ENCODE peak calls at places on chromosomes 3 and 15, in four cellular contexts. F is ovary, P is H1, L is upper lobe of left lung. C is an unnamed sample.

GRCh38 chr3:187022403-187023029 is 92.2 kb downstream of the ST6GAL1 start:
- DNase-seq in L (no peak), P (peak), F (no peak), C (no peak)

GRCh38 chr3:171974986-171975837 is 64.2 kb upstream of the FNDC3B start:
- DNase-seq in P (no peak), L (no peak), F (no peak), C (no peak)

GRCh38 chr3:188584162-188584529 is 430.2 kb downstream of the LPP start:
- DNase-seq in L (no peak), F (no peak), P (no peak), C (no peak)

GRCh38 chr3:127182446-127182845 is 10.5 kb upstream of the PRR23E start:
- DNase-seq in F (no peak), P (peak), L (no peak), C (no peak)

GRCh38 chr3:111712294-111713180 is 117.4 kb upstream of the ZBED2 start:
- DNase-seq in L (peak), F (no peak), P (no peak), C (no peak)

GRCh38 chr3:94862703-94863102 is 799.8 kb downstream of the NSUN3 start:
- DNase-seq in L (no peak), P (no peak), F (no peak), C (no peak)

GRCh38 chr3:56851966-56852884 is 50.5 kb upstream of the ARHGEF3 start:
- DNase-seq in L (no peak), F (no peak), P (no peak), C (no peak)

GRCh38 chr15:73139416-73140082 is 87.3 kb downstream of the NEO1 start:
- DNase-seq in P (no peak), L (no peak), F (no peak), C (no peak)

GRCh38 chr3:16064660-16065414 is 109.6 kb upstream of the GALNT15 start:
- DNase-seq in F (peak), L (no peak), P (no peak), C (no peak)

GRCh38 chr3:119388577-119388976 is 74.8 kb downstream of the TMEM39A start:
- DNase-seq in P (no peak), L (no peak), F (no peak), C (no peak)

GRCh38 chr3:139127101-139127500 is 82.4 kb upstream of the PRR23C start:
- DNase-seq in L (no peak), F (no peak), P (no peak), C (no peak)

GRCh38 chr3:167814441-167814951 is 79.0 kb downstream of the SERPINI1 start:
- DNase-seq in L (no peak), P (no peak), F (no peak), C (peak)

GRCh38 chr3:33941804-33942203 is 143.4 kb downstream of the PDCD6IP start:
- DNase-seq in L (no peak), P (no peak), F (no peak), C (no peak)

GRCh38 chr3:33940149-33940548 is 141.7 kb downstream of the PDCD6IP start:
- DNase-seq in P (no peak), L (no peak), F (no peak), C (no peak)

GRCh38 chr3:33940736-33941135 is 142.3 kb downstream of the PDCD6IP start:
- DNase-seq in L (no peak), F (no peak), P (no peak), C (no peak)

GRCh38 chr3:33943277-33943676 is 144.8 kb downstream of the PDCD6IP start:
- DNase-seq in L (no peak), F (no peak), P (no peak), C (no peak)

GRCh38 chr3:33942483-33943150 is 144.2 kb downstream of the PDCD6IP start:
- DNase-seq in F (no peak), P (no peak), L (no peak), C (no peak)
- TF ChIP-seq EP300 in F (no peak), P (no peak), L (no peak), C (no peak)

GRCh38 chr3:39196034-39196433 is 3.6 kb upstream of the XIRP1 start:
- DNase-seq in L (no peak), F (no peak), P (no peak), C (no peak)
- TF ChIP-seq EP300 in L (no peak), F (no peak), P (no peak), C (no peak)

GRCh38 chr15:33153548-33153947 is 41.0 kb downstream of the FMN1 start:
- DNase-seq in F (no peak), P (no peak), L (peak), C (no peak)

GRCh38 chr15:33156021-33156420 is 38.5 kb downstream of the FMN1 start:
- DNase-seq in P (no peak), F (no peak), L (no peak), C (no peak)

GRCh38 chr15:33152502-33153109 is 41.9 kb downstream of the FMN1 start:
- DNase-seq in L (no peak), P (no peak), F (no peak), C (no peak)

GRCh38 chr15:33157636-33158035 is 36.9 kb downstream of the FMN1 start:
- DNase-seq in L (no peak), P (no peak), F (no peak), C (no peak)

DNA sequence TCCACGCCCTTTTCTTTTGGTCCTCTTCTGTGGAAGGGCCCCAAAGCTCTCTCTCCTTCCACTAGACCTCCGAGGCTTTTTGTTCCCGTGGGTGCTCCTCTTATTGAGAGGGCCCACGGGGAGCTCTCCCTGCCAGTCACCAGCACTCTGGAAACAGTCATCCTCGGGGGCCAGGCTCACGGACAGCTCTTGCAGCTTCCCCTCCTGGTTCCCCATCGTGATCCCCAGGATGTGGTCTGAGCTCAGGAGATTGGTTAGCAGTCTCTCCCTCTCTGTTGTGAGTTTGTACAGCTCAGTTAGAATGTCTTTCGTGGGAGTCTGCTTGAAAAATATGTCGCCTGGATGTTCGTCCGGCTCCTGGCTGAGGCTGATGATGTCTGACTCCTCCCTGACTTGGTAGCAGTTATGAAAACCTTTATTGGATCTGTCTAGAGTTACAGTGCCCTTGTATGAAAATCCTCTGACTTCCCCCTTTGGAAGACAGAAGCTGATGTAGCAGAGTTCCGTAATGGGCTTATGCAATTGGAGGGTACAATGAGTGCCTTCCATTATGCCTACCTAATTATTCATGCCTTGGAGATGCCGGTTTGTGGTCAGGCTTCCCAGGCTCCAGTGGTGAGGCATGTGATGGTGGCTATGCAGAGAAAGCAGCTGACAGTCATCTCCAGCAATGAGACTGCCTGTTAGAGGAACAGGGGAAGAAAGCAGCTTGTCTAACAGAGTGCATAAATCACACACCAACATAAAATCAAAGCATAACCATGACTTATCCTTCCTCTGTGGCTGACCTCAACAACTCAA is 39.9 kb downstream of the FMN1 start:
- DNase-seq in L (no peak), P (no peak), F (no peak), C (no peak)
- TF ChIP-seq EP300 in L (peak), P (no peak), F (no peak), C (no peak)

DNA sequence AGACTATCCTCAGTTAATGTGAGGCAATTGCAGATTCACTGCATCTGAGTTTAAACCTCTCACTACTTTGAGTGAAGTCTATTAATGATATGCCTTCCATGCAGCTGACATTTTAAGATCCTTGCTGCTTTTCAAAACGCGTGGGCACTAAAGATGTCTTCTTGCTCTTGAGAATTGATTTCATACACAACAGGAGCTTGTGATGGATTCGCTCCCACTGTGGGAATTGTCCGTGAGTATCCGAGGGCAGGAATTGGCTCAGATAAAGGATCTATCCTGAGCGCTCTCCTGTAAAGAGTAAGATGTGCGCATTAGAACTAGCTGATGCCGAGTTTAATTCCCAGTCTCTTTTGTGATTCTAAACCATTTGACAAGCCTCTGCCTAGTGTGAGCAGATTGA is 167.9 kb downstream of the ROBO2 start:
- DNase-seq in L (no peak), P (no peak), F (no peak), C (no peak)
- TF ChIP-seq EP300 in L (no peak), P (no peak), F (no peak), C (no peak)

GRCh38 chr3:47359283-47359682 is 21.5 kb upstream of the PTPN23 start:
- DNase-seq in F (no peak), P (no peak), L (no peak), C (no peak)
- TF ChIP-seq EP300 in F (no peak), P (no peak), L (no peak), C (no peak)

GRCh38 chr3:48303021-48303420 is 30.4 kb downstream of the SPINK8 start:
- DNase-seq in P (no peak), L (no peak), F (no peak), C (no peak)

GRCh38 chr3:48297111-48297810 is 36.2 kb downstream of the SPINK8 start:
- DNase-seq in L (no peak), F (no peak), P (no peak), C (no peak)

GRCh38 chr3:48299746-48300361 is 33.6 kb downstream of the SPINK8 start:
- DNase-seq in F (no peak), P (no peak), L (no peak), C (no peak)

GRCh38 chr3:48301814-48302194 is 31.7 kb downstream of the SPINK8 start:
- DNase-seq in F (peak), P (no peak), L (no peak), C (peak)

DNA sequence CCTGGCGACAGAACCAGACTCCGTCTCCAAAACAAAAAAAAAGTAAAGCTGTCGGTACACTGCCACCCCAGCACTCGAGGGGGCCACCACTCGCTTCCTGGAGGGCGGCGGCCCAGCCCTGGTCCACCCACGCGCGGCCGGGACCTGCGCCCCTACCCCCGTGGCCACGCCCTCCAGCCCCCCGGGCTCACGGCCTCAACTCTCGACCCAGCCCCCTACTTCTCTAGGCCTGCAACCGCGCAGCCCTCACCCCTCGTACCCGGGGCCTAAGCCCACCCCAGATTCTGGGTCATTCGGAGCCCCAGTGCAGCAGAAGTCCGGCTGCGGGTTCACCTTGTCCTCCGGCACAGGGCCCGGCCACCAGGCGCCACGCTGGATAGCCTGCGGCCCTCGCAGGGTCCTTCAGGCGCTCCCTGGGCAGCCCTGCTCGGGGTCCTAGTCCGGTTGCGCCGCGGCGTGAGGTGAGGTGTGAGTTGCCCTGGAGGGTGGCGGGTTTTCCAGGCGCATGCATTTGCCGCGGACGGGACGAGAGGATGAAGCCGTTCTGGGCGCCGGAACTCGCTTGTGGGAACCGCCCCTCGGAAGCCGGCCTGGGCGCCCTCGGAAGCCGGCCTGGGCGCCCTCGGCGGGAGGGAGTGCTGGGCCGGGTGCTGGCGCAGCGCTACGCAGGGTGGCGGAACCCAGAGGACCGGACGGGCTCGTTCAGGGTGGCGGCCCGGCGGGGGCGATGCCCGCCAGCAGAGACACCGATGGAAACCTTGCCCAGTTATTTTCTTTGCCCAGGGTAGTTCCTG is 32.2 kb downstream of the SPINK8 start:
- DNase-seq in P (peak), L (peak), F (peak), C (peak)
- TF ChIP-seq EP300 in P (no peak), L (no peak), F (no peak), C (no peak)

DNA sequence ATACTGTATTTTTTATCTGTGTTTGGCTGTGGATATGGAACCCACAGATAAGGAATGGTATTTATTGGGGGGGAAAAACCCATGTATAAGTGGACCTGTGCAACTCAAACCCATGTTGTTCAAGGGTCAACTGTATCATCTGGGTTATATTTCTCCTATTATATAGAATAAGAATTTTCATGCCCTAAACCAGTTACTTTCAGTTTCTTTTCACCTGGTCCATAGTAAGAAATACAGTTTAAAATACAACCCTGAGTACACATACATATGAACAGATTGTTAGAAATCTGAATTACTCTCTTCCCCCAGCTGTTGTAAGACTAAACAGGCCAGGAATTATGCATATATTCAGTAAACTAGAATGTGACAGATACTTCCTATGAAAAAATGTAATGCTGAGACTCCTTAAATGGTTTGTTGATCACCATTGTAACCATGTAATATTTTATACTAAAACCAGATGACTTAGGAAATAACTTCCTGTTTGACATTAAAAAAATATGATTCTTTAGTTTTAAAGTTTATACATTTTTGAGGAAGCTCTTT is 52.6 kb upstream of the ZCWPW2 start:
- DNase-seq in L (no peak), F (no peak), P (no peak), C (no peak)
- TF ChIP-seq EP300 in L (no peak), F (no peak), P (no peak), C (no peak)

GRCh38 chr3:46889381-46890110 is 12.0 kb downstream of the PTH1R start:
- DNase-seq in L (no peak), P (no peak), F (peak), C (no peak)
- TF ChIP-seq EP300 in L (no peak), P (no peak), F (no peak), C (no peak)

C was measured in stomach.